ENCODE peak calls at places on chromosome 6, in five cellular contexts. D is stomach, C is upper lobe of left lung, T is WERI-Rb-1, Z is PC-9. R is an unnamed sample.
A peak's percentile ranks its signal among the peaks of the same experiment; 100 is the strongest.

GRCh38 chr6:25324076-25324762 is 45.0 kb downstream of the CARMIL1 start:
- DNase-seq in Z (no peak), T (no peak), D (no peak), C (no peak), R (no peak)

GRCh38 chr6:129575378-129576118 is 134.4 kb downstream of the ARHGAP18 start:
- DNase-seq in C (no peak), D (no peak), T (no peak), Z (no peak), R (peak; percentile 10)

GRCh38 chr6:53811082-53811481 is 16.3 kb downstream of the LRRC1 start:
- DNase-seq in D (peak; percentile 84), C (no peak), Z (peak; percentile 76), T (no peak), R (no peak)

GRCh38 chr6:39808934-39809333 is 16.8 kb downstream of the DAAM2 start:
- DNase-seq in C (no peak), Z (no peak), T (no peak), D (no peak), R (no peak)

GRCh38 chr6:35970181-35970580 is 49.3 kb upstream of the SRPK1 start:
- DNase-seq in D (no peak), C (no peak), Z (no peak), T (no peak), R (no peak)

GRCh38 chr6:84847349-84848160 is 83.2 kb upstream of the TBX18 start:
- DNase-seq in C (no peak), Z (no peak), T (no peak), D (no peak), R (no peak)

GRCh38 chr6:139330841-139331500 is 39.2 kb upstream of the TXLNB start:
- DNase-seq in C (no peak), Z (no peak), D (no peak), T (no peak), R (no peak)

GRCh38 chr6:130713144-130713543 is 114.1 kb upstream of the SMLR1 start:
- DNase-seq in Z (no peak), T (no peak), C (no peak), D (no peak), R (no peak)

GRCh38 chr6:14396826-14397517 is 279.4 kb downstream of the CD83 start:
- DNase-seq in Z (no peak), T (peak; percentile 28), C (peak; percentile 66), D (peak; percentile 27), R (no peak)

GRCh38 chr6:125950293-125950692 is 6.3 kb upstream of the HINT3 start:
- DNase-seq in T (no peak), D (no peak), C (no peak), Z (peak; percentile 67), R (no peak)

GRCh38 chr6:23890543-23891227 is 235.3 kb upstream of the NRSN1 start:
- DNase-seq in C (no peak), Z (no peak), T (no peak), D (no peak), R (no peak)

GRCh38 chr6:166438211-166438861 is 55.6 kb upstream of the MPC1 start:
- DNase-seq in Z (no peak), T (no peak), C (peak; percentile 67), D (peak; percentile 4), R (no peak)

GRCh38 chr6:106253731-106254130 is 71.8 kb downstream of the ATG5 start:
- DNase-seq in D (no peak), C (no peak), Z (no peak), T (no peak), R (no peak)

GRCh38 chr6:108268845-108269244 is 8.0 kb upstream of the SNX3 start:
- DNase-seq in T (no peak), D (no peak), C (no peak), Z (no peak), R (no peak)

GRCh38 chr6:26322645-26323482 is 42.1 kb upstream of the BTN3A2 start:
- DNase-seq in Z (peak; percentile 77), T (peak; percentile 69), D (no peak), C (no peak), R (peak; percentile 74)

GRCh38 chr6:73340048-73340447 is 14.0 kb downstream of the DPPA5 start:
- DNase-seq in Z (no peak), C (no peak), D (no peak), T (no peak), R (no peak)

GRCh38 chr6:134065706-134066105 is 13.3 kb upstream of the SLC2A12 start:
- DNase-seq in C (no peak), Z (no peak), T (peak; percentile 25), D (no peak), R (peak; percentile 50)

GRCh38 chr6:137218473-137218916 is 690 bp downstream of the IFNGR1 start:
- DNase-seq in Z (peak; percentile 31), C (no peak), D (no peak), T (peak; percentile 10), R (peak; percentile 51)

GRCh38 chr6:119027465-119027864 is 51.0 kb downstream of the FAM184A start:
- DNase-seq in T (no peak), C (no peak), Z (no peak), D (no peak), R (no peak)

GRCh38 chr6:170174771-170175643 is 115.9 kb downstream of the DLL1 start:
- DNase-seq in D (no peak), T (no peak), C (no peak), Z (no peak), R (no peak)

GRCh38 chr6:92538926-92539325 is 880.4 kb downstream of the EPHA7 start:
- DNase-seq in C (no peak), D (no peak), T (no peak), Z (no peak), R (no peak)

GRCh38 chr6:80956898-80957297 is 795.6 kb downstream of the TENT5A start:
- DNase-seq in D (no peak), Z (no peak), C (no peak), T (no peak), R (no peak)

GRCh38 chr6:3361312-3362037 is 95.4 kb downstream of the SLC22A23 start:
- DNase-seq in C (no peak), Z (no peak), T (no peak), D (no peak), R (no peak)

GRCh38 chr6:3366596-3367413 is 90.0 kb downstream of the SLC22A23 start:
- DNase-seq in Z (no peak), C (no peak), T (peak; percentile 78), D (no peak), R (no peak)

GRCh38 chr6:3363296-3364025 is 93.4 kb downstream of the SLC22A23 start:
- DNase-seq in D (peak; percentile 93), Z (peak; percentile 93), T (no peak), C (peak; percentile 90), R (no peak)

GRCh38 chr6:3367630-3368029 is 89.2 kb downstream of the SLC22A23 start:
- DNase-seq in T (no peak), Z (no peak), C (no peak), D (no peak), R (no peak)

GRCh38 chr6:3364391-3364790 is 92.5 kb downstream of the SLC22A23 start:
- DNase-seq in C (no peak), D (peak; percentile 38), T (no peak), Z (no peak), R (no peak)
- H3K27ac ChIP-seq in C (no peak overlapping the region), D (peak overlapping the region; percentile 87), T (no peak overlapping the region), Z (peak overlapping the region; percentile 71), R (no peak overlapping the region)

GRCh38 chr6:116255246-116255800 is 1.4 kb upstream of the TSPYL4 start:
- DNase-seq in Z (no peak), T (no peak), C (no peak), D (no peak), R (no peak)
- H3K4me3 ChIP-seq in Z (peak overlapping the region; percentile 82), T (no peak overlapping the region), C (no peak overlapping the region), D (no peak overlapping the region), R (peak overlapping the region; percentile 77)

GRCh38 chr6:132765560-132765959 is 7.9 kb upstream of the VNN2 start:
- DNase-seq in D (no peak), Z (no peak), C (no peak), T (no peak), R (no peak)

GRCh38 chr6:132758689-132759088 is 985 bp upstream of the VNN2 start:
- DNase-seq in C (no peak), T (no peak), D (no peak), Z (no peak), R (no peak)

GRCh38 chr6:132764370-132764769 is 6.7 kb upstream of the VNN2 start:
- DNase-seq in D (peak; percentile 52), C (no peak), T (no peak), Z (peak; percentile 79), R (no peak)

GRCh38 chr6:132760256-132760655 is 2.6 kb upstream of the VNN2 start:
- DNase-seq in Z (no peak), T (no peak), C (no peak), D (no peak), R (peak; percentile 27)

DNA sequence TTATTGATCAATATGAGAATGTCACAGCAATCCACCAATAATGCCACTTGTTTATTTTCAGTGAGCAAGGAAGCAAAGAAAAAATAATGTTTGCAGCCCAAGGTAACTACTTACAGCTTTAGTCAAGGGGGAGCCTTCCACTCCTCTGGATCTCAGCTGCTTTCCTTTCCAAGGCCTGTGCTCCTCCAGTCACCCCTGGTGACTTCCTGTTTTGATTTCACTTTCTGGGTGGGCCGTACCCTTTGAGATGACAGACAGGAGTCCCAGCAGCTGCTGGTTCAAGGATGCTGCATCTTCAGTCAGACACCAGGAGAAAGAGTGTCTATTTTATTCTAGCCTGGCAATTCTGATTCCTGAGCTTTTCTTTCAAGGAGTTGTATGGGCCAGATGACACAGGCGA is 5.6 kb upstream of the VNN2 start:
- DNase-seq in Z (no peak), C (no peak), T (no peak), D (no peak), R (peak; percentile 83)
- H3K27ac ChIP-seq in Z (no peak overlapping the region), C (no peak overlapping the region), T (no peak overlapping the region), D (no peak overlapping the region), R (peak overlapping the region; percentile 40)

DNA sequence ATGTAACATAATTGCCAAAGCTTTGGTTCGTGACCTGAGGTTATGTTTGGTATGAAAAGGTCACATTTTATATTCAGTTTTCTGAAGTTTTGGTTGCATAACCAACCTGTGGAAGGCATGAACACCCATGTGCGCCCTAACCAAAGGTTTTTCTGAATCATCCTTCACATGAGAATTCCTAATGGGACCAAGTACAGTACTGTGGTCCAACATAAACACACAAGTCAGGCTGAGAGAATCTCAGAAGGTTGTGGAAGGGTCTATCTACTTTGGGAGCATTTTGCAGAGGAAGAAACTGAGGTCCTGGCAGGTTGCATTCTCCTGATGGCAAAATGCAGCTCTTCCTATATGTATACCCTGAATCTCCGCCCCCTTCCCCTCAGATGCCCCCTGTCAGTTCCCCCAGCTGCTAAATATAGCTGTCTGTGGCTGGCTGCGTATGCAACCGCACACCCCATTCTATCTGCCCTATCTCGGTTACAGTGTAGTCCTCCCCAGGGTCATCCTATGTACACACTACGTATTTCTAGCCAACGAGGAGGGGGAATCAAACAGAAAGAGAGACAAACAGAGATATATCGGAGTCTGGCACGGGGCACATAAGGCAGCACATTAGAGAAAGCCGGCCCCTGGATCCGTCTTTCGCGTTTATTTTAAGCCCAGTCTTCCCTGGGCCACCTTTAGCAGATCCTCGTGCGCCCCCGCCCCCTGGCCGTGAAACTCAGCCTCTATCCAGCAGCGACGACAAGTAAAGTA is 547 bp upstream of the ESR1 start:
- DNase-seq in C (no peak), T (peak; percentile 24), Z (no peak), D (no peak), R (no peak)
- H3K4me3 ChIP-seq in C (peak overlapping the region; percentile 56), T (peak overlapping the region; percentile 49), Z (peak overlapping the region; percentile 57), D (peak overlapping the region; percentile 42), R (no peak overlapping the region)

GRCh38 chr6:52499681-52500239 is 77.1 kb downstream of the TRAM2 start:
- DNase-seq in Z (no peak), T (peak; percentile 52), D (no peak), C (no peak), R (no peak)
- H3K27ac ChIP-seq in Z (no peak overlapping the region), T (peak overlapping the region; percentile 76), D (peak overlapping the region; percentile 3), C (peak overlapping the region; percentile 28), R (peak overlapping the region; percentile 99)